ENCODE peak calls at places on chromosomes 1 and 21, in eight cellular contexts. One of them, this sample, is unnamed.

GRCh38 chr21:42757422-42757821 is 104.0 kb downstream of the PDE9A start:
- DNase-seq in Peyer's patch: peak; percentile 42
- DNase-seq in CD8-positive, alpha-beta T cell: no peak
- DNase-seq in colonic mucosa: no peak
- DNase-seq in tibial nerve: no peak
- DNase-seq in stomach: no peak
- DNase-seq in left ventricle myocardium inferior: no peak
- DNase-seq in WERI-Rb-1: no peak
- DNase-seq in this sample: no peak

GRCh38 chr1:21906173-21907078 is 30.7 kb downstream of the HSPG2 start:
- DNase-seq in Peyer's patch: no peak
- DNase-seq in CD8-positive, alpha-beta T cell: no peak
- DNase-seq in colonic mucosa: peak; percentile 56
- DNase-seq in tibial nerve: peak; percentile 82
- DNase-seq in stomach: no peak
- DNase-seq in left ventricle myocardium inferior: peak; percentile 88
- DNase-seq in WERI-Rb-1: no peak
- DNase-seq in this sample: no peak

GRCh38 chr1:220828950-220829586 is 42.4 kb downstream of the MTARC1 start:
- DNase-seq in Peyer's patch: no peak
- DNase-seq in CD8-positive, alpha-beta T cell: no peak
- DNase-seq in colonic mucosa: no peak
- DNase-seq in tibial nerve: no peak
- DNase-seq in stomach: no peak
- DNase-seq in left ventricle myocardium inferior: no peak
- DNase-seq in WERI-Rb-1: no peak
- DNase-seq in this sample: no peak

GRCh38 chr21:14942801-14943490 is 121.9 kb downstream of the NRIP1 start:
- DNase-seq in Peyer's patch: no peak
- DNase-seq in CD8-positive, alpha-beta T cell: no peak
- DNase-seq in colonic mucosa: no peak
- DNase-seq in tibial nerve: no peak
- DNase-seq in stomach: no peak
- DNase-seq in left ventricle myocardium inferior: no peak
- DNase-seq in WERI-Rb-1: no peak
- DNase-seq in this sample: no peak

GRCh38 chr1:198597690-198598430 is 41.0 kb upstream of the PTPRC start:
- DNase-seq in Peyer's patch: no peak
- DNase-seq in CD8-positive, alpha-beta T cell: no peak
- DNase-seq in colonic mucosa: no peak
- DNase-seq in tibial nerve: no peak
- DNase-seq in stomach: no peak
- DNase-seq in left ventricle myocardium inferior: no peak
- DNase-seq in WERI-Rb-1: no peak
- DNase-seq in this sample: no peak

GRCh38 chr1:228902781-228903572 is 167.7 kb downstream of the RHOU start:
- DNase-seq in Peyer's patch: peak; percentile 76
- DNase-seq in CD8-positive, alpha-beta T cell: no peak
- DNase-seq in colonic mucosa: peak; percentile 83
- DNase-seq in tibial nerve: peak; percentile 90
- DNase-seq in stomach: peak; percentile 89
- DNase-seq in left ventricle myocardium inferior: peak; percentile 64
- DNase-seq in WERI-Rb-1: no peak
- DNase-seq in this sample: no peak

GRCh38 chr21:37564924-37565529 is 198.5 kb downstream of the DYRK1A start:
- DNase-seq in Peyer's patch: no peak
- DNase-seq in CD8-positive, alpha-beta T cell: no peak
- DNase-seq in colonic mucosa: no peak
- DNase-seq in tibial nerve: no peak
- DNase-seq in stomach: no peak
- DNase-seq in left ventricle myocardium inferior: no peak
- DNase-seq in WERI-Rb-1: no peak
- DNase-seq in this sample: no peak

GRCh38 chr1:235878082-235878781 is 11.5 kb upstream of the LYST start:
- DNase-seq in Peyer's patch: no peak
- DNase-seq in CD8-positive, alpha-beta T cell: no peak
- DNase-seq in colonic mucosa: no peak
- DNase-seq in tibial nerve: peak; percentile 19
- DNase-seq in stomach: no peak
- DNase-seq in left ventricle myocardium inferior: no peak
- DNase-seq in WERI-Rb-1: no peak
- DNase-seq in this sample: no peak

GRCh38 chr1:182227864-182228547 is 163.6 kb downstream of the GLUL start:
- DNase-seq in Peyer's patch: no peak
- DNase-seq in CD8-positive, alpha-beta T cell: no peak
- DNase-seq in colonic mucosa: no peak
- DNase-seq in tibial nerve: no peak
- DNase-seq in stomach: no peak
- DNase-seq in left ventricle myocardium inferior: no peak
- DNase-seq in WERI-Rb-1: no peak
- DNase-seq in this sample: no peak

GRCh38 chr21:43890042-43890441 is 25.0 kb downstream of the AGPAT3 start:
- DNase-seq in Peyer's patch: peak; percentile 14
- DNase-seq in CD8-positive, alpha-beta T cell: no peak
- DNase-seq in colonic mucosa: no peak
- DNase-seq in tibial nerve: no peak
- DNase-seq in stomach: no peak
- DNase-seq in left ventricle myocardium inferior: no peak
- DNase-seq in WERI-Rb-1: no peak
- DNase-seq in this sample: no peak

GRCh38 chr1:15953791-15954201 is 22.1 kb downstream of the ZBTB17 start:
- DNase-seq in Peyer's patch: no peak
- DNase-seq in CD8-positive, alpha-beta T cell: no peak
- DNase-seq in colonic mucosa: no peak
- DNase-seq in tibial nerve: no peak
- DNase-seq in stomach: no peak
- DNase-seq in left ventricle myocardium inferior: no peak
- DNase-seq in WERI-Rb-1: no peak
- DNase-seq in this sample: no peak

GRCh38 chr1:13813398-13814012 is 113.5 kb downstream of the PRDM2 start:
- DNase-seq in Peyer's patch: no peak
- DNase-seq in CD8-positive, alpha-beta T cell: peak; percentile 37
- DNase-seq in colonic mucosa: no peak
- DNase-seq in tibial nerve: no peak
- DNase-seq in stomach: no peak
- DNase-seq in left ventricle myocardium inferior: no peak
- DNase-seq in WERI-Rb-1: peak; percentile 62
- DNase-seq in this sample: peak; percentile 22

GRCh38 chr1:66446261-66447001 is 87.5 kb upstream of the SGIP1 start:
- DNase-seq in Peyer's patch: no peak
- DNase-seq in CD8-positive, alpha-beta T cell: no peak
- DNase-seq in colonic mucosa: peak; percentile 30
- DNase-seq in tibial nerve: peak; percentile 61
- DNase-seq in stomach: no peak
- DNase-seq in left ventricle myocardium inferior: no peak
- DNase-seq in WERI-Rb-1: peak; percentile 30
- DNase-seq in this sample: peak; percentile 58

GRCh38 chr1:46184920-46185658 is 8.8 kb upstream of the P3R3URF start:
- DNase-seq in Peyer's patch: no peak
- DNase-seq in CD8-positive, alpha-beta T cell: no peak
- DNase-seq in colonic mucosa: peak; percentile 18
- DNase-seq in tibial nerve: no peak
- DNase-seq in stomach: no peak
- DNase-seq in left ventricle myocardium inferior: no peak
- DNase-seq in WERI-Rb-1: no peak
- DNase-seq in this sample: no peak

GRCh38 chr1:84224905-84225304 is 76.6 kb upstream of the SAMD13 start:
- DNase-seq in Peyer's patch: no peak
- DNase-seq in CD8-positive, alpha-beta T cell: no peak
- DNase-seq in colonic mucosa: no peak
- DNase-seq in tibial nerve: no peak
- DNase-seq in stomach: no peak
- DNase-seq in left ventricle myocardium inferior: no peak
- DNase-seq in WERI-Rb-1: no peak
- DNase-seq in this sample: no peak

GRCh38 chr1:48560577-48560976 is 88.6 kb upstream of the SPATA6 start:
- DNase-seq in Peyer's patch: no peak
- DNase-seq in CD8-positive, alpha-beta T cell: no peak
- DNase-seq in colonic mucosa: no peak
- DNase-seq in tibial nerve: no peak
- DNase-seq in stomach: no peak
- DNase-seq in left ventricle myocardium inferior: no peak
- DNase-seq in WERI-Rb-1: no peak
- DNase-seq in this sample: no peak

DNA sequence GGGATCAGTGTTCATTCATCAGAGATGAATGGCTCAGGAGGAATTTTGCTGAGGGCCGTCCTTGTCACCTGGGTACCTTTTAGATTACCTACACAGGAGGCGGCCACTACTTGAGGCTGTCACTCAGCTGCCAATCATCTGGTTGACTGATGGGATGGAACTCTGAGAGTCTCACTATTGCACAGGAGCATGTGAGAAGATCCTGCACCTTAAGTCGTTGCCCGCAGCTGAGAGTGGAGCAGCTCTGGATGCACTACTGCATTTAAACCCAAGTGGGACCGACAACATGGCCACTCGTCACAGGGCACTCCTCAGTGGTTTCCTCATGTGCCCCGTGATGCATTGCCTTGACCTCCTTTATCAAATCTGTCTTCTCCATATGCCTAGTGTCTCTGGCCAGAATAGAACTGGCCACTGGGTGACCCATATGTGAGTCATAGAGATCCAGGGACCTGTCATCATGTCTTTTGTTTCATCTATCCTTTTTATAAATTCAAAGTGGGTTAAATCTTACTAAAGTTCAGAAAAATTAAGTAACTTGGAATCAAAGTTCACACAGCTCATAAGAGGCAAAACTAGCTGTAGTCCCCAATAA is 165.5 kb downstream of the ZSCAN20 start:
- DNase-seq in Peyer's patch: no peak
- DNase-seq in CD8-positive, alpha-beta T cell: no peak
- DNase-seq in colonic mucosa: no peak
- DNase-seq in tibial nerve: no peak
- DNase-seq in stomach: no peak
- DNase-seq in left ventricle myocardium inferior: no peak
- DNase-seq in WERI-Rb-1: no peak
- DNase-seq in this sample: no peak
- H3K27me3 ChIP-seq in Peyer's patch: no peaks in the 10 kb centered on the region
- H3K27me3 ChIP-seq in CD8-positive, alpha-beta T cell: peaks cover 3% of the 10 kb centered on the region
- H3K27me3 ChIP-seq in colonic mucosa: no peaks in the 10 kb centered on the region
- H3K27me3 ChIP-seq in tibial nerve: no peaks in the 10 kb centered on the region
- H3K27me3 ChIP-seq in stomach: no peaks in the 10 kb centered on the region
- H3K27me3 ChIP-seq in left ventricle myocardium inferior: peaks cover 17% of the 10 kb centered on the region
- H3K27me3 ChIP-seq in WERI-Rb-1: peaks cover 90% of the 10 kb centered on the region
- H3K27me3 ChIP-seq in this sample: no peaks in the 10 kb centered on the region

GRCh38 chr1:116737855-116738318 is 16.3 kb upstream of the CD2 start:
- DNase-seq in Peyer's patch: no peak
- DNase-seq in CD8-positive, alpha-beta T cell: no peak
- DNase-seq in colonic mucosa: no peak
- DNase-seq in tibial nerve: no peak
- DNase-seq in stomach: no peak
- DNase-seq in left ventricle myocardium inferior: no peak
- DNase-seq in WERI-Rb-1: no peak
- DNase-seq in this sample: peak; percentile 24
- H3K27ac ChIP-seq in Peyer's patch: peak overlapping the region; percentile 67
- H3K27ac ChIP-seq in CD8-positive, alpha-beta T cell: peak overlapping the region; percentile 59
- H3K27ac ChIP-seq in colonic mucosa: peak overlapping the region; percentile 42
- H3K27ac ChIP-seq in tibial nerve: peak overlapping the region; percentile 60
- H3K27ac ChIP-seq in stomach: peak overlapping the region; percentile 43
- H3K27ac ChIP-seq in left ventricle myocardium inferior: no peak overlapping the region
- H3K27ac ChIP-seq in WERI-Rb-1: no peak overlapping the region
- H3K27ac ChIP-seq in this sample: peak overlapping the region; percentile 96

DNA sequence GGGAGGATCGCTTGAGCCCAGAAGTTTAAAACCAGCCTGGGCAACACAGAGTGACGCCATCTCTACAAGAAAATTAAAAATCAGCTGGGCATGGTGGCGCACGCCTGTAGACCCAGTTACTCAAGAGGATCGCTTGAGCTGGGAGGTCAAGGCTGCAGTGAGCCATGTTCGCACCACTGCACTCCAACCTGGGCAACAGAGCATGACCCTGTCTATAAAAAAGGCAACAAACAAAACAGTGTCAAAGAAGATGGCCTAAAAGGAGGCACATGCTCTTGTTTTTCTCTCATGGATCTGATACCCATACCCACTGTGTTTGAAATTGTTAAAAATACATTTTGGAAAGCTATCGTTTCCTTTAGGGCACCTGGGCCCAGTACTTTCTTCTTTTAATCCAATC is 191.7 kb downstream of the SLC45A1 start:
- DNase-seq in Peyer's patch: no peak
- DNase-seq in CD8-positive, alpha-beta T cell: no peak
- DNase-seq in colonic mucosa: no peak
- DNase-seq in tibial nerve: no peak
- DNase-seq in stomach: no peak
- DNase-seq in left ventricle myocardium inferior: no peak
- DNase-seq in WERI-Rb-1: no peak
- DNase-seq in this sample: no peak
- H3K4me3 ChIP-seq in Peyer's patch: no peak overlapping the region
- H3K4me3 ChIP-seq in CD8-positive, alpha-beta T cell: peak overlapping the region; percentile 18
- H3K4me3 ChIP-seq in colonic mucosa: no peak overlapping the region
- H3K4me3 ChIP-seq in tibial nerve: no peak overlapping the region
- H3K4me3 ChIP-seq in stomach: no peak overlapping the region
- H3K4me3 ChIP-seq in left ventricle myocardium inferior: no peak overlapping the region
- H3K4me3 ChIP-seq in WERI-Rb-1: no peak overlapping the region
- H3K4me3 ChIP-seq in this sample: peak overlapping the region; percentile 2

DNA sequence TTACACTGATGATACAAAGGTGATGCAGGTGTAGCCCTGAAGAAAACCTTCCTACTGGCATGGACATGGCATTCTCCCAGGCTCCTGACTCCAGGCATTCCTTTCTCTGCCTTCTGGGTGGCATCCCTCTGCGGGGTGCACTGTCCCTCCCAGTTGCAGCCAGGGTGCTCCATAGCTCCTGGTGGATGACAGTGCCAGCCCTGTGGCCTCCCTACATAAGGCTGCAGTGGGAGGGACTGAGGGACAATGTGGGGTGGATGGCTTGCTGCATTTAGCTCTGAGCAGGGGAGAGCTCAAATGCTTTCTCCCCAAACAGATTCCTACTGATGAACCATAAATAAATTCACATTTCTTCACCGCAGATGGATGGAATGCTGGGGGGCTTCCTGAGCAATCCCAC is 97.0 kb upstream of the GJB5 start:
- DNase-seq in Peyer's patch: no peak
- DNase-seq in CD8-positive, alpha-beta T cell: no peak
- DNase-seq in colonic mucosa: no peak
- DNase-seq in tibial nerve: no peak
- DNase-seq in stomach: no peak
- DNase-seq in left ventricle myocardium inferior: no peak
- DNase-seq in WERI-Rb-1: no peak
- DNase-seq in this sample: no peak
- H3K27me3 ChIP-seq in Peyer's patch: no peaks in the 10 kb centered on the region
- H3K27me3 ChIP-seq in CD8-positive, alpha-beta T cell: no peaks in the 10 kb centered on the region
- H3K27me3 ChIP-seq in colonic mucosa: no peaks in the 10 kb centered on the region
- H3K27me3 ChIP-seq in tibial nerve: no peaks in the 10 kb centered on the region
- H3K27me3 ChIP-seq in stomach: peaks cover 3% of the 10 kb centered on the region
- H3K27me3 ChIP-seq in left ventricle myocardium inferior: peaks cover 66% of the 10 kb centered on the region
- H3K27me3 ChIP-seq in WERI-Rb-1: peaks cover 77% of the 10 kb centered on the region
- H3K27me3 ChIP-seq in this sample: peaks cover 3% of the 10 kb centered on the region

GRCh38 chr1:81974883-81975555 is 174.3 kb downstream of the ADGRL2 start:
- DNase-seq in Peyer's patch: no peak
- DNase-seq in CD8-positive, alpha-beta T cell: no peak
- DNase-seq in colonic mucosa: no peak
- DNase-seq in tibial nerve: no peak
- DNase-seq in stomach: no peak
- DNase-seq in left ventricle myocardium inferior: no peak
- DNase-seq in WERI-Rb-1: no peak
- DNase-seq in this sample: no peak
- H3K27ac ChIP-seq in Peyer's patch: no peak overlapping the region
- H3K27ac ChIP-seq in CD8-positive, alpha-beta T cell: no peak overlapping the region
- H3K27ac ChIP-seq in colonic mucosa: no peak overlapping the region
- H3K27ac ChIP-seq in tibial nerve: no peak overlapping the region
- H3K27ac ChIP-seq in stomach: no peak overlapping the region
- H3K27ac ChIP-seq in left ventricle myocardium inferior: no peak overlapping the region
- H3K27ac ChIP-seq in WERI-Rb-1: no peak overlapping the region
- H3K27ac ChIP-seq in this sample: no peak overlapping the region

This sample was measured in naive thymus-derived CD4-positive, alpha-beta T cell.